ENCODE peak calls at places on chromosomes 4 and X, in four cellular contexts. L is left lung, J is neural progenitor cell, D is stomach. I is an unnamed sample.

GRCh38 chrX:151973851-151974335 is 583 bp downstream of the GABRE start:
- DNase-seq in L (peak), J (no peak), D (no peak), I (peak)

GRCh38 chr4:74114234-74114633 is 15.2 kb upstream of the CXCL2 start:
- DNase-seq in L (no peak), J (no peak), D (no peak), I (no peak)

GRCh38 chr4:37430718-37431416 is 186.3 kb downstream of the NWD2 start:
- DNase-seq in L (no peak), J (no peak), D (no peak), I (peak)

GRCh38 chrX:121308276-121308805 is 260.9 kb downstream of the GLUD2 start:
- DNase-seq in L (no peak), J (peak), D (no peak), I (no peak)

GRCh38 chrX:56800307-56800706 is 71.3 kb downstream of the NBDY start:
- DNase-seq in L (no peak), J (no peak), D (no peak), I (no peak)

GRCh38 chrX:101450052-101450451 is 35.2 kb upstream of the ARMCX4 start:
- DNase-seq in L (no peak), J (no peak), D (no peak), I (no peak)

GRCh38 chrX:138872537-138872936 is 161.0 kb upstream of the FGF13 start:
- DNase-seq in L (no peak), J (peak), D (no peak), I (no peak)

GRCh38 chr4:121053601-121054143 is 18.7 kb downstream of the NDNF start:
- DNase-seq in L (peak), J (no peak), D (no peak), I (no peak)

GRCh38 chr4:73231518-73232487 is 26.8 kb downstream of the ANKRD17 start:
- DNase-seq in L (no peak), J (no peak), D (no peak), I (peak)

GRCh38 chr4:41069838-41070237 is 144.5 kb downstream of the APBB2 start:
- DNase-seq in L (no peak), J (peak), D (no peak), I (no peak)

GRCh38 chr4:87839309-87839946 is 6.7 kb downstream of the MEPE start:
- DNase-seq in L (no peak), J (peak), D (no peak), I (peak)

GRCh38 chr4:45931151-45931550 is 192.7 kb downstream of the GABRG1 start:
- DNase-seq in L (no peak), J (no peak), D (no peak), I (no peak)

GRCh38 chr4:76513517-76513916 is 78.5 kb downstream of the SHROOM3 start:
- DNase-seq in L (no peak), J (no peak), D (no peak), I (peak)

GRCh38 chr4:25020240-25020639 is 10.5 kb downstream of the LGI2 start:
- DNase-seq in L (no peak), J (no peak), D (no peak), I (no peak)

GRCh38 chr4:56979674-56980073 is 978 bp downstream of the POLR2B start:
- DNase-seq in L (no peak), J (peak), D (no peak), I (peak)

GRCh38 chr4:144374065-144374464 is 233.5 kb upstream of the GYPA start:
- DNase-seq in L (no peak), J (no peak), D (no peak), I (no peak)

GRCh38 chrX:78357342-78358055 is 30.1 kb upstream of the CYSLTR1 start:
- DNase-seq in L (no peak), J (no peak), D (no peak), I (no peak)

GRCh38 chr4:42768125-42768748 is 111.3 kb upstream of the ATP8A1 start:
- DNase-seq in L (no peak), J (peak), D (no peak), I (no peak)

GRCh38 chr4:60081839-60082238 is 1118.3 kb upstream of the ADGRL3 start:
- DNase-seq in L (no peak), J (no peak), D (no peak), I (no peak)

GRCh38 chrX:22081475-22082092 is 49.5 kb downstream of the PHEX start:
- DNase-seq in L (no peak), J (peak), D (peak), I (peak)

GRCh38 chr4:23938796-23939195 is 48.9 kb upstream of the PPARGC1A start:
- DNase-seq in L (no peak), J (no peak), D (no peak), I (no peak)

GRCh38 chr4:60683357-60683756 is 516.8 kb upstream of the ADGRL3 start:
- DNase-seq in L (no peak), J (no peak), D (no peak), I (no peak)

GRCh38 chr4:118776166-118776954 is 59.6 kb downstream of the SEC24D start:
- DNase-seq in L (no peak), J (no peak), D (no peak), I (no peak)

GRCh38 chrX:51825432-51825831 is 68.0 kb upstream of the MAGED1 start:
- DNase-seq in L (no peak), J (no peak), D (no peak), I (peak)

GRCh38 chrX:68196939-68197791 is 236.1 kb downstream of the OPHN1 start:
- DNase-seq in L (no peak), J (peak), D (no peak), I (peak)

GRCh38 chrX:809081-809480 is 178.5 kb downstream of the SHOX start:
- DNase-seq in L (no peak), J (no peak), D (no peak), I (no peak)

GRCh38 chrX:38305971-38306370 is 21.3 kb downstream of the RPGR start:
- DNase-seq in L (no peak), J (no peak), D (no peak), I (no peak)

GRCh38 chr4:20623936-20624335 is 76.3 kb upstream of the PACRGL start:
- DNase-seq in L (no peak), J (no peak), D (no peak), I (no peak)

GRCh38 chr4:24226018-24226417 is 336.2 kb upstream of the PPARGC1A start:
- DNase-seq in L (no peak), J (no peak), D (no peak), I (no peak)

GRCh38 chr4:158068063-158068462 is 104.8 kb downstream of the GASK1B start:
- DNase-seq in L (no peak), J (no peak), D (no peak), I (no peak)

GRCh38 chrX:135112096-135112729 is 8.1 kb downstream of the ETDB start:
- DNase-seq in L (no peak), J (peak), D (no peak), I (peak)

GRCh38 chrX:102599084-102599949 is at the start of gene ARMCX5:
- DNase-seq in L (peak), J (peak), D (peak), I (peak)

GRCh38 chrX:25858273-25858880 is 279.8 kb upstream of the MAGEB18 start:
- DNase-seq in L (no peak), J (no peak), D (no peak), I (no peak)

GRCh38 chr4:15754323-15754722 is 23.8 kb upstream of the CD38 start:
- DNase-seq in L (no peak), J (no peak), D (no peak), I (peak)

GRCh38 chrX:154791951-154792350 is 13.3 kb downstream of the MPP1 start:
- DNase-seq in L (no peak), J (no peak), D (no peak), I (peak)

GRCh38 chr4:41727861-41728570 is 20.5 kb downstream of the PHOX2B start:
- DNase-seq in L (no peak), J (no peak), D (no peak), I (no peak)

GRCh38 chrX:136126892-136127406 is 20.4 kb upstream of the FHL1 start:
- DNase-seq in L (no peak), J (no peak), D (no peak), I (no peak)
- H3K27ac ChIP-seq in L (no peak), J (no peak), D (peak), I (no peak)

GRCh38 chrX:10010686-10011085 is 43.5 kb downstream of the CLDN34 start:
- DNase-seq in L (no peak), J (peak), D (no peak), I (no peak)

GRCh38 chrX:10012776-10013175 is 45.6 kb downstream of the CLDN34 start:
- DNase-seq in L (no peak), J (no peak), D (no peak), I (no peak)

GRCh38 chrX:10014462-10015373 is 47.6 kb downstream of the CLDN34 start:
- DNase-seq in L (peak), J (peak), D (peak), I (peak)

GRCh38 chrX:10011261-10011931 is 44.2 kb downstream of the CLDN34 start:
- DNase-seq in L (no peak), J (peak), D (no peak), I (no peak)

DNA sequence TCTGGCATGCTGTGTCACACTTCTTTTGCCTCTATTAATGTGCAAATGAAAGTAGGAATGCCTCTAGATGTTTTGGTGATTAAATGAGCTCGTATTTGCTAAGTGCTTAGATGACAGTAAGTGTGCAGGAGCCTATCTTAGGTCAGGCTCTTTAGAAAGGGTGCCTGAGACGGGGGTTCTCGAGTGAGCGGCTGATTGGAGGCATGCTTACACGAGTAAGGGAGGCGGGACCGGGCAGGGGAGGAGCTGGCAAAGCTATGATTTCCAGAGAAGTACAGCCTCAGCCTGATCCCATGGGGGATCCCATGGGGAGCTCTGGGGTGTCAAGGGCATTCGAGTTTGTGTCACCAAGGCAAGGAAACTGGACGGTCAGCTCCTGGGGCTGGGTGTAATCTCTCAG is 44.8 kb downstream of the CLDN34 start:
- DNase-seq in L (no peak), J (peak), D (no peak), I (no peak)
- H3K27ac ChIP-seq in L (peak), J (no peak), D (no peak), I (peak)

GRCh38 chr4:130147618-130148017 is 1051.7 kb downstream of the C4orf33 start:
- DNase-seq in L (no peak), J (peak), D (no peak), I (no peak)
- H3K27ac ChIP-seq in L (no peak), J (no peak), D (no peak), I (no peak)

GRCh38 chrX:142854970-142855369 is 170.8 kb upstream of the SPANXN4 start:
- DNase-seq in L (no peak), J (no peak), D (no peak), I (no peak)

DNA sequence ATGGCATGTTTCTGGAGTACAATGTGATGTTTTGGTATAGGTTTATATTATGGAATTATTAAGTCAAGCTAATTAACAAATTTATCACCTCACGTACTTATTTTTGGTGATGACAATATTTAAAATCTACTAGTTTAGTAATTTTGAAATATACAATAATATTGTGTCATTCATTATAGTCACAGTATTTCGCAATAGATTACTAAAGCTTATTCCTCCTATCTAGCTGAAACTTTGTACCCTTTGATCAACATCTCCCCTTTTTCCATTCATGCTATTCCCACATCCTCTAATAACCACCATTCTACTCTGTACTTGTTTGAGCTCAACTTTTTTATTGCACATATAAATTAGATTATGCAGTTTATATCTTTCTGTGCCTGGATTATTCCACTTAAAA is 164.8 kb upstream of the SPANXN4 start:
- DNase-seq in L (no peak), J (no peak), D (no peak), I (no peak)
- H3K27ac ChIP-seq in L (no peak), J (no peak), D (no peak), I (no peak)

GRCh38 chrX:7218321-7219152 is 70.6 kb upstream of the PUDP start:
- DNase-seq in L (no peak), J (no peak), D (no peak), I (no peak)
- H3K27ac ChIP-seq in L (no peak), J (no peak), D (no peak), I (no peak)

GRCh38 chr4:139764192-139764591 is 98.6 kb downstream of the MGST2 start:
- DNase-seq in L (no peak), J (no peak), D (peak), I (peak)

GRCh38 chr4:139763205-139763604 is 97.6 kb downstream of the MGST2 start:
- DNase-seq in L (no peak), J (peak), D (no peak), I (no peak)

GRCh38 chr4:139764686-139765085 is 99.1 kb downstream of the MGST2 start:
- DNase-seq in L (no peak), J (no peak), D (no peak), I (no peak)

GRCh38 chr4:139762715-139763114 is 97.1 kb downstream of the MGST2 start:
- DNase-seq in L (no peak), J (no peak), D (no peak), I (no peak)

DNA sequence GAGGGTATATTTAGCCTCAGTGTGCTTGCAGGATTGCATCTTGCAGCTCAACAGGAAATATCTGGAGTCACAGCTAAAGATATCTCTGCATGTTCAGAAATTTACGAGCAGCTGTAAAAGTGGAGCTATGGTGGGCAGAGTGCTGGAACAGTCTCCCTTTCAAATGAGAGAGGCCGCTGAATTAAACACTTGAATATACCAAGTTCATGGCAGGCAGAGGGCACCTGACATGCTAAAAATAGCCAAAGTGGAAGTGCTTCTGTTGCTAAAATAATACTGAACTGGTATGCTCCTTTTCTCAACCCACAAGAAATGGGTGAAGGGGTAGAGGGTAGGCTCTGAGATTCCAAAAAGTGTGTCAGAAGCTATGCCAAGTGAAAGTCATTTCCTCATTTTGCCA is 98.0 kb downstream of the MGST2 start:
- DNase-seq in L (no peak), J (no peak), D (no peak), I (no peak)
- H3K27ac ChIP-seq in L (peak), J (no peak), D (peak), I (no peak)

DNA sequence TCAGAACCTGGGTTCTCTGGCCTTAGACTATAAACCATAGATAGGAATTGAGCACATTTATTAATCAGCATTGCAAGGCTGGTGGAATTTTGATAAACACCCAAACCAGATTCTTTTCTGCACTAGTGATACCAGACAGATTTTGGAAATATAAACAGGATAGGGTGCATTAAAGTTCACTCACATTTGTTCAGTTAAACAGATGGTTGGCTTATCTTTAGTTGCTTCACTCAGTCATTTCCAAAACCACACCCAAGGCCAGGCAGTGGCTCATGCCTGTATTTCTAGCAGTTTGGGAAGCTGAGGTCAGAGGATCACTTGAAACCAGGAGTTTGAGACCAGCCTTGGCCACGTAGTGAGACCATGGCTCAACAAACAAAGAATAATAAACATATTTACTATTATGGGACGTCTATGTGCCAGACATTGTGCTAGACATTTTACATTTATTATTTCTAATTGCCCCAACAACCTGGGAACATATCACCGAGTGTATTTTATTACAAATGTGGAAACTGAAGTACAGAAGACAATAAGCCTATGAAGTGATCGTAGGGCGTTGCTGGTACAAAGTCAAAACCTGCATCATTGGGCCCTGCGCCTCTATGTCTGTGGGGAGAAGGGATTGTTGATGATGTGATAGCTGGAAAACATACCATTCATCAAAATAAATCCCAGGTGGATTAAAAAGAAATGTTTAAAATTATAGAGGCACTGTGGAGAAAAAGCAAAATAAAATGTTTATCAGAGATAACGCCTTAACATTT is 15.0 kb downstream of the ADD1 start:
- DNase-seq in L (no peak), J (no peak), D (no peak), I (peak)
- H3K27ac ChIP-seq in L (peak), J (no peak), D (peak), I (peak)

I was measured in small intestine.